ENCODE peak calls at places on chromosomes 13 and 19, in eight cellular contexts. One of them, this sample, is unnamed.

GRCh38 chr19:19171821-19172532 is 1.9 kb upstream of the MEF2B start:
- DNase-seq in neuronal stem cell: no peak
- DNase-seq in naive thymus-derived CD4-positive, alpha-beta T cell: no peak
- DNase-seq in cardiac muscle cell: no peak
- DNase-seq in tibial artery: no peak
- DNase-seq in lung: no peak
- DNase-seq in CD8-positive, alpha-beta memory T cell: no peak
- DNase-seq in CD4-positive, alpha-beta T cell: no peak
- DNase-seq in this sample: no peak

GRCh38 chr13:39268398-39268797 is 230.1 kb downstream of the NHLRC3 start:
- DNase-seq in neuronal stem cell: no peak
- DNase-seq in cardiac muscle cell: no peak
- DNase-seq in naive thymus-derived CD4-positive, alpha-beta T cell: no peak
- DNase-seq in lung: no peak
- DNase-seq in CD4-positive, alpha-beta T cell: no peak
- DNase-seq in CD8-positive, alpha-beta memory T cell: no peak
- DNase-seq in tibial artery: no peak
- DNase-seq in this sample: no peak

GRCh38 chr13:79448413-79448812 is 32.5 kb upstream of the NDFIP2 start:
- DNase-seq in CD4-positive, alpha-beta T cell: no peak
- DNase-seq in naive thymus-derived CD4-positive, alpha-beta T cell: no peak
- DNase-seq in neuronal stem cell: no peak
- DNase-seq in tibial artery: no peak
- DNase-seq in CD8-positive, alpha-beta memory T cell: no peak
- DNase-seq in lung: no peak
- DNase-seq in cardiac muscle cell: no peak
- DNase-seq in this sample: no peak

GRCh38 chr13:69274231-69274630 is 833.4 kb upstream of the ATXN8OS start:
- DNase-seq in cardiac muscle cell: no peak
- DNase-seq in tibial artery: no peak
- DNase-seq in CD8-positive, alpha-beta memory T cell: no peak
- DNase-seq in CD4-positive, alpha-beta T cell: no peak
- DNase-seq in naive thymus-derived CD4-positive, alpha-beta T cell: no peak
- DNase-seq in lung: no peak
- DNase-seq in neuronal stem cell: no peak
- DNase-seq in this sample: no peak

GRCh38 chr13:30363725-30364124 is 56.4 kb upstream of the KATNAL1 start:
- DNase-seq in CD8-positive, alpha-beta memory T cell: no peak
- DNase-seq in lung: no peak
- DNase-seq in tibial artery: no peak
- DNase-seq in CD4-positive, alpha-beta T cell: no peak
- DNase-seq in naive thymus-derived CD4-positive, alpha-beta T cell: no peak
- DNase-seq in neuronal stem cell: no peak
- DNase-seq in cardiac muscle cell: no peak
- DNase-seq in this sample: no peak

GRCh38 chr19:34733826-34734600 is at the start of gene ZNF181:
- DNase-seq in tibial artery: peak
- DNase-seq in CD4-positive, alpha-beta T cell: peak
- DNase-seq in neuronal stem cell: peak
- DNase-seq in naive thymus-derived CD4-positive, alpha-beta T cell: peak
- DNase-seq in lung: peak
- DNase-seq in cardiac muscle cell: peak
- DNase-seq in CD8-positive, alpha-beta memory T cell: peak
- DNase-seq in this sample: peak

GRCh38 chr13:94251801-94252200 is 227.7 kb downstream of the DCT start:
- DNase-seq in neuronal stem cell: no peak
- DNase-seq in naive thymus-derived CD4-positive, alpha-beta T cell: no peak
- DNase-seq in CD4-positive, alpha-beta T cell: no peak
- DNase-seq in cardiac muscle cell: no peak
- DNase-seq in CD8-positive, alpha-beta memory T cell: no peak
- DNase-seq in lung: no peak
- DNase-seq in tibial artery: no peak
- DNase-seq in this sample: no peak

GRCh38 chr19:41999071-41999877 is 5.2 kb upstream of the ATP1A3 start:
- DNase-seq in naive thymus-derived CD4-positive, alpha-beta T cell: no peak
- DNase-seq in CD8-positive, alpha-beta memory T cell: no peak
- DNase-seq in lung: no peak
- DNase-seq in neuronal stem cell: no peak
- DNase-seq in cardiac muscle cell: peak
- DNase-seq in CD4-positive, alpha-beta T cell: peak
- DNase-seq in tibial artery: no peak
- DNase-seq in this sample: no peak

GRCh38 chr19:41192574-41193419 is at the start of gene CYP2S1:
- DNase-seq in CD8-positive, alpha-beta memory T cell: no peak
- DNase-seq in neuronal stem cell: no peak
- DNase-seq in tibial artery: no peak
- DNase-seq in cardiac muscle cell: peak
- DNase-seq in lung: no peak
- DNase-seq in CD4-positive, alpha-beta T cell: peak
- DNase-seq in naive thymus-derived CD4-positive, alpha-beta T cell: peak
- DNase-seq in this sample: no peak

GRCh38 chr19:54266133-54266532 is 9.1 kb upstream of the LILRB5 start:
- DNase-seq in tibial artery: no peak
- DNase-seq in lung: peak
- DNase-seq in naive thymus-derived CD4-positive, alpha-beta T cell: peak
- DNase-seq in CD8-positive, alpha-beta memory T cell: peak
- DNase-seq in cardiac muscle cell: peak
- DNase-seq in neuronal stem cell: peak
- DNase-seq in CD4-positive, alpha-beta T cell: peak
- DNase-seq in this sample: peak

GRCh38 chr19:49272204-49272603 is 52.8 kb downstream of the SLC6A16 start:
- DNase-seq in naive thymus-derived CD4-positive, alpha-beta T cell: no peak
- DNase-seq in cardiac muscle cell: no peak
- DNase-seq in tibial artery: no peak
- DNase-seq in lung: no peak
- DNase-seq in CD4-positive, alpha-beta T cell: no peak
- DNase-seq in CD8-positive, alpha-beta memory T cell: no peak
- DNase-seq in neuronal stem cell: no peak
- DNase-seq in this sample: no peak

GRCh38 chr13:105510363-105510762 is 1025.1 kb downstream of the EFNB2 start:
- DNase-seq in neuronal stem cell: no peak
- DNase-seq in CD4-positive, alpha-beta T cell: no peak
- DNase-seq in tibial artery: no peak
- DNase-seq in CD8-positive, alpha-beta memory T cell: no peak
- DNase-seq in naive thymus-derived CD4-positive, alpha-beta T cell: no peak
- DNase-seq in cardiac muscle cell: no peak
- DNase-seq in lung: no peak
- DNase-seq in this sample: no peak

GRCh38 chr13:106182404-106182803 is 353.1 kb downstream of the EFNB2 start:
- DNase-seq in tibial artery: no peak
- DNase-seq in CD4-positive, alpha-beta T cell: no peak
- DNase-seq in lung: no peak
- DNase-seq in naive thymus-derived CD4-positive, alpha-beta T cell: no peak
- DNase-seq in cardiac muscle cell: no peak
- DNase-seq in CD8-positive, alpha-beta memory T cell: no peak
- DNase-seq in neuronal stem cell: no peak
- DNase-seq in this sample: no peak

GRCh38 chr19:47427241-47428176 is 8.2 kb upstream of the MEIS3 start:
- DNase-seq in CD4-positive, alpha-beta T cell: peak
- DNase-seq in CD8-positive, alpha-beta memory T cell: peak
- DNase-seq in naive thymus-derived CD4-positive, alpha-beta T cell: peak
- DNase-seq in tibial artery: no peak
- DNase-seq in cardiac muscle cell: peak
- DNase-seq in lung: peak
- DNase-seq in neuronal stem cell: peak
- DNase-seq in this sample: no peak

GRCh38 chr19:19595171-19595701 is 23.3 kb downstream of the PBX4 start:
- DNase-seq in CD8-positive, alpha-beta memory T cell: no peak
- DNase-seq in cardiac muscle cell: no peak
- DNase-seq in CD4-positive, alpha-beta T cell: no peak
- DNase-seq in tibial artery: no peak
- DNase-seq in lung: peak
- DNase-seq in neuronal stem cell: no peak
- DNase-seq in naive thymus-derived CD4-positive, alpha-beta T cell: no peak
- DNase-seq in this sample: no peak

GRCh38 chr13:27130223-27131015 is 41.2 kb downstream of the USP12 start:
- DNase-seq in tibial artery: no peak
- DNase-seq in cardiac muscle cell: no peak
- DNase-seq in CD8-positive, alpha-beta memory T cell: no peak
- DNase-seq in neuronal stem cell: no peak
- DNase-seq in naive thymus-derived CD4-positive, alpha-beta T cell: no peak
- DNase-seq in lung: no peak
- DNase-seq in CD4-positive, alpha-beta T cell: no peak
- DNase-seq in this sample: no peak

GRCh38 chr13:25973085-25973484 is 78.7 kb downstream of the SHISA2 start:
- DNase-seq in CD8-positive, alpha-beta memory T cell: no peak
- DNase-seq in CD4-positive, alpha-beta T cell: no peak
- DNase-seq in naive thymus-derived CD4-positive, alpha-beta T cell: no peak
- DNase-seq in neuronal stem cell: no peak
- DNase-seq in tibial artery: no peak
- DNase-seq in cardiac muscle cell: peak
- DNase-seq in lung: no peak
- DNase-seq in this sample: no peak

GRCh38 chr19:48674216-48674809 is 1.5 kb upstream of the NTN5 start:
- DNase-seq in CD8-positive, alpha-beta memory T cell: no peak
- DNase-seq in cardiac muscle cell: no peak
- DNase-seq in neuronal stem cell: no peak
- DNase-seq in tibial artery: no peak
- DNase-seq in CD4-positive, alpha-beta T cell: no peak
- DNase-seq in naive thymus-derived CD4-positive, alpha-beta T cell: no peak
- DNase-seq in lung: no peak
- DNase-seq in this sample: no peak

GRCh38 chr13:40665754-40666057 is 735 bp downstream of the FOXO1 start:
- DNase-seq in naive thymus-derived CD4-positive, alpha-beta T cell: peak
- DNase-seq in CD8-positive, alpha-beta memory T cell: peak
- DNase-seq in CD4-positive, alpha-beta T cell: peak
- DNase-seq in tibial artery: no peak
- DNase-seq in neuronal stem cell: no peak
- DNase-seq in lung: no peak
- DNase-seq in cardiac muscle cell: no peak
- DNase-seq in this sample: no peak

GRCh38 chr19:44308011-44308410 is 3.2 kb upstream of the ZNF235 start:
- DNase-seq in tibial artery: no peak
- DNase-seq in neuronal stem cell: no peak
- DNase-seq in cardiac muscle cell: no peak
- DNase-seq in lung: no peak
- DNase-seq in CD8-positive, alpha-beta memory T cell: no peak
- DNase-seq in CD4-positive, alpha-beta T cell: no peak
- DNase-seq in naive thymus-derived CD4-positive, alpha-beta T cell: no peak
- DNase-seq in this sample: no peak

GRCh38 chr13:44713793-44714469 is 137.8 kb upstream of the TSC22D1 start:
- DNase-seq in naive thymus-derived CD4-positive, alpha-beta T cell: no peak
- DNase-seq in CD4-positive, alpha-beta T cell: no peak
- DNase-seq in tibial artery: no peak
- DNase-seq in cardiac muscle cell: no peak
- DNase-seq in lung: no peak
- DNase-seq in neuronal stem cell: no peak
- DNase-seq in CD8-positive, alpha-beta memory T cell: no peak
- DNase-seq in this sample: peak

DNA sequence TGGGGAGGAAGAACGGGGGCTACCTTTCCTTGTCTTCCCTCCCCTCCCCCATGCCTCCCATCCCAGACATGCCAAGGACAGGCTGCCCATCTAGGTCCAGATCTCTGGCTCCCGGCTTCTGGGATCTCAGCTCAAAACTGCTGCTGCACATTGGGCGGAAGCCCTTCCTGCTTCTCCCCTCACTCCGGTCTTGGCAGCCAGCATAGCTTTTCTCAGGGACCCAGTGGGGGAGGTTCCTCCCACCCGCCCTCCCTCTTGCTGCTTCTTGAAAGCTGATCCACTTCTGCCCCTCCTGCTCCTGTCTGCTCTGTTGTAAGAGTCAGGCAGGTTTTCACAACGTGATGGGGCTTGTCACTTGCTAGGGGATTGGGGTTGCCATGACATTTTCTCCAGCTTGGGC is 21.7 kb upstream of the RNF17 start:
- DNase-seq in CD4-positive, alpha-beta T cell: no peak
- DNase-seq in neuronal stem cell: peak
- DNase-seq in lung: no peak
- DNase-seq in tibial artery: no peak
- DNase-seq in naive thymus-derived CD4-positive, alpha-beta T cell: no peak
- DNase-seq in cardiac muscle cell: no peak
- DNase-seq in CD8-positive, alpha-beta memory T cell: no peak
- DNase-seq in this sample: no peak
- H3K27ac ChIP-seq in CD4-positive, alpha-beta T cell: no peak
- H3K27ac ChIP-seq in neuronal stem cell: no peak
- H3K27ac ChIP-seq in lung: no peak
- H3K27ac ChIP-seq in tibial artery: no peak
- H3K27ac ChIP-seq in naive thymus-derived CD4-positive, alpha-beta T cell: no peak
- H3K27ac ChIP-seq in cardiac muscle cell: no peak
- H3K27ac ChIP-seq in CD8-positive, alpha-beta memory T cell: no peak
- H3K27ac ChIP-seq in this sample: no peak

GRCh38 chr19:13116282-13117175 is at the start of gene TRMT1:
- DNase-seq in cardiac muscle cell: peak
- DNase-seq in tibial artery: peak
- DNase-seq in lung: peak
- DNase-seq in CD8-positive, alpha-beta memory T cell: peak
- DNase-seq in neuronal stem cell: peak
- DNase-seq in naive thymus-derived CD4-positive, alpha-beta T cell: peak
- DNase-seq in CD4-positive, alpha-beta T cell: peak
- DNase-seq in this sample: peak
- H3K27ac ChIP-seq in cardiac muscle cell: peak
- H3K27ac ChIP-seq in tibial artery: peak
- H3K27ac ChIP-seq in lung: peak
- H3K27ac ChIP-seq in CD8-positive, alpha-beta memory T cell: peak
- H3K27ac ChIP-seq in neuronal stem cell: no peak
- H3K27ac ChIP-seq in naive thymus-derived CD4-positive, alpha-beta T cell: peak
- H3K27ac ChIP-seq in CD4-positive, alpha-beta T cell: peak
- H3K27ac ChIP-seq in this sample: peak

GRCh38 chr19:45767410-45767880 is 1.6 kb downstream of the SIX5 start:
- DNase-seq in CD4-positive, alpha-beta T cell: no peak
- DNase-seq in CD8-positive, alpha-beta memory T cell: no peak
- DNase-seq in naive thymus-derived CD4-positive, alpha-beta T cell: no peak
- DNase-seq in neuronal stem cell: peak
- DNase-seq in tibial artery: peak
- DNase-seq in lung: peak
- DNase-seq in cardiac muscle cell: peak
- DNase-seq in this sample: peak
- H3K27ac ChIP-seq in CD4-positive, alpha-beta T cell: no peak
- H3K27ac ChIP-seq in CD8-positive, alpha-beta memory T cell: peak
- H3K27ac ChIP-seq in naive thymus-derived CD4-positive, alpha-beta T cell: no peak
- H3K27ac ChIP-seq in neuronal stem cell: peak
- H3K27ac ChIP-seq in tibial artery: peak
- H3K27ac ChIP-seq in lung: peak
- H3K27ac ChIP-seq in cardiac muscle cell: peak
- H3K27ac ChIP-seq in this sample: peak

GRCh38 chr13:49371943-49372636 is 71.8 kb downstream of the CAB39L start:
- DNase-seq in tibial artery: no peak
- DNase-seq in CD8-positive, alpha-beta memory T cell: no peak
- DNase-seq in lung: no peak
- DNase-seq in CD4-positive, alpha-beta T cell: peak
- DNase-seq in cardiac muscle cell: no peak
- DNase-seq in naive thymus-derived CD4-positive, alpha-beta T cell: peak
- DNase-seq in neuronal stem cell: no peak
- DNase-seq in this sample: no peak

GRCh38 chr13:49373699-49374098 is 70.2 kb downstream of the CAB39L start:
- DNase-seq in lung: no peak
- DNase-seq in tibial artery: no peak
- DNase-seq in neuronal stem cell: no peak
- DNase-seq in naive thymus-derived CD4-positive, alpha-beta T cell: no peak
- DNase-seq in CD8-positive, alpha-beta memory T cell: no peak
- DNase-seq in cardiac muscle cell: peak
- DNase-seq in CD4-positive, alpha-beta T cell: no peak
- DNase-seq in this sample: no peak

GRCh38 chr13:49370390-49370789 is 73.5 kb downstream of the CAB39L start:
- DNase-seq in lung: no peak
- DNase-seq in CD4-positive, alpha-beta T cell: no peak
- DNase-seq in cardiac muscle cell: no peak
- DNase-seq in CD8-positive, alpha-beta memory T cell: no peak
- DNase-seq in naive thymus-derived CD4-positive, alpha-beta T cell: no peak
- DNase-seq in tibial artery: no peak
- DNase-seq in neuronal stem cell: peak
- DNase-seq in this sample: no peak

GRCh38 chr13:49376121-49376520 is 67.7 kb downstream of the CAB39L start:
- DNase-seq in CD8-positive, alpha-beta memory T cell: no peak
- DNase-seq in lung: no peak
- DNase-seq in tibial artery: no peak
- DNase-seq in naive thymus-derived CD4-positive, alpha-beta T cell: no peak
- DNase-seq in CD4-positive, alpha-beta T cell: no peak
- DNase-seq in neuronal stem cell: no peak
- DNase-seq in cardiac muscle cell: no peak
- DNase-seq in this sample: no peak

GRCh38 chr13:49374585-49375290 is 69.1 kb downstream of the CAB39L start:
- DNase-seq in CD8-positive, alpha-beta memory T cell: no peak
- DNase-seq in neuronal stem cell: no peak
- DNase-seq in cardiac muscle cell: no peak
- DNase-seq in naive thymus-derived CD4-positive, alpha-beta T cell: no peak
- DNase-seq in lung: no peak
- DNase-seq in tibial artery: no peak
- DNase-seq in CD4-positive, alpha-beta T cell: no peak
- DNase-seq in this sample: no peak
- H3K27ac ChIP-seq in CD8-positive, alpha-beta memory T cell: no peak
- H3K27ac ChIP-seq in neuronal stem cell: no peak
- H3K27ac ChIP-seq in cardiac muscle cell: peak
- H3K27ac ChIP-seq in naive thymus-derived CD4-positive, alpha-beta T cell: no peak
- H3K27ac ChIP-seq in lung: no peak
- H3K27ac ChIP-seq in tibial artery: no peak
- H3K27ac ChIP-seq in CD4-positive, alpha-beta T cell: no peak
- H3K27ac ChIP-seq in this sample: no peak

This sample was measured in coronary artery.